ENCODE peak calls at places on chromosomes 12 and 14, in eight cellular contexts. B is tibial artery; T is OCI-LY7; Y is aorta; I is ovary; G is CD8-positive, alpha-beta T cell; P is heart right ventricle; F is CD8-positive, alpha-beta memory T cell. C is an unnamed sample. For H3K4me1, the result is how much of the 10 kb centered on the place peaks cover.

GRCh38 chr12:65970821-65971220 is 146.5 kb downstream of the HMGA2 start:
- DNase-seq in F (no peak), T (no peak), Y (no peak), P (no peak), I (no peak), G (no peak), B (no peak), C (no peak)

GRCh38 chr14:21987937-21988336 is 314.3 kb upstream of the OR4E1 start:
- DNase-seq in G (no peak), B (no peak), T (peak), I (no peak), P (no peak), Y (no peak), F (no peak), C (no peak)

GRCh38 chr12:62250671-62251608 is 9.3 kb upstream of the USP15 start:
- DNase-seq in B (peak), F (no peak), P (no peak), G (no peak), Y (no peak), I (no peak), T (no peak), C (no peak)

GRCh38 chr12:64691227-64691792 is 67.9 kb downstream of the GNS start:
- DNase-seq in T (no peak), Y (no peak), P (no peak), B (no peak), I (no peak), G (no peak), F (no peak), C (no peak)

GRCh38 chr12:52189376-52190174 is 2.2 kb downstream of the KRT80 start:
- DNase-seq in B (no peak), F (no peak), G (no peak), I (no peak), Y (no peak), T (no peak), P (no peak), C (no peak)

GRCh38 chr14:68621400-68622365 is 171.2 kb downstream of the ZFP36L1 start:
- DNase-seq in I (peak), T (no peak), B (no peak), G (no peak), P (peak), F (no peak), Y (peak), C (peak)

GRCh38 chr12:91685917-91686316 is 459.7 kb downstream of the BTG1 start:
- DNase-seq in B (no peak), F (no peak), I (no peak), Y (no peak), G (no peak), T (no peak), P (no peak), C (no peak)

GRCh38 chr14:58078068-58078467 is 73.9 kb downstream of the ARMH4 start:
- DNase-seq in T (no peak), I (no peak), G (no peak), B (no peak), F (no peak), P (no peak), Y (peak), C (no peak)

GRCh38 chr12:45583011-45583657 is 146.4 kb upstream of the ARID2 start:
- DNase-seq in F (no peak), Y (no peak), I (no peak), B (no peak), P (no peak), T (no peak), G (no peak), C (no peak)

GRCh38 chr12:4117386-4118016 is 156.1 kb upstream of the CCND2 start:
- DNase-seq in B (no peak), P (no peak), I (no peak), F (no peak), T (no peak), G (no peak), Y (no peak), C (peak)

GRCh38 chr14:77645520-77646230 is 29.2 kb upstream of the SPTLC2 start:
- DNase-seq in I (no peak), P (no peak), G (no peak), F (no peak), B (no peak), Y (no peak), T (no peak), C (no peak)

DNA sequence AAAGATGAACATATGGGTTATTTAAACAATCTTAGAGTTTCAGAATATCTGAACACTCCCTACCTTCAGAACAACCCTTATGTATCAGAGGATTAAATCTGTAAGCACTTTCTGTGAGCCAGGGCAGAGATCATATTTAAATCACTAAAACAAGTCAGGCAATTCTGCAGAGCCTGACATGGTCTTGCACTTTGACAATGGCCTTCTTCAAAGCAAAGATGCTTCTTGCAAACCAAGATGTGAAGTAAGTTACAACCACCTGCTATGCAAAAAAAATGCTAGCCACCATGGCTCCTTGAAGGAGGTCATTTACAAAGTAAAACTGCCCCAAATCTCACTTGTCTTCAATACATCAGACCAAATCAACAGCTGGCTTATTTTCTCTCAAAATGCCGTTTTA is 3.2 kb downstream of the PPP1CC start:
- DNase-seq in P (no peak), B (no peak), I (no peak), Y (no peak), T (peak), F (no peak), G (no peak), C (peak)
- H3K4me1 ChIP-seq in P (half or more), B (under half), I (under half), Y (under half), T (under half), F (half or more), G (under half), C (half or more)

GRCh38 chr12:13691598-13691997 is 289.8 kb downstream of the GRIN2B start:
- DNase-seq in P (no peak), I (no peak), B (no peak), T (no peak), G (no peak), Y (no peak), F (no peak), C (no peak)

GRCh38 chr12:13686243-13686642 is 295.2 kb downstream of the GRIN2B start:
- DNase-seq in Y (no peak), T (no peak), I (no peak), P (no peak), F (no peak), G (no peak), B (no peak), C (no peak)

GRCh38 chr12:13692332-13692731 is 289.1 kb downstream of the GRIN2B start:
- DNase-seq in B (no peak), G (no peak), I (no peak), Y (no peak), P (no peak), F (no peak), T (no peak), C (no peak)

GRCh38 chr12:13687633-13688032 is 293.8 kb downstream of the GRIN2B start:
- DNase-seq in T (no peak), I (no peak), P (no peak), G (no peak), F (no peak), Y (no peak), B (no peak), C (no peak)
- H3K4me1 ChIP-seq in T (under half), I (under half), P (under half), G (under half), F (under half), Y (under half), B (under half), C (under half)

GRCh38 chr14:93960774-93961438 is 15.5 kb downstream of the ASB2 start:
- DNase-seq in P (no peak), I (no peak), T (no peak), F (no peak), B (no peak), G (no peak), Y (no peak), C (no peak)
- H3K4me1 ChIP-seq in P (under half), I (under half), T (half or more), F (half or more), B (under half), G (half or more), Y (under half), C (under half)

DNA sequence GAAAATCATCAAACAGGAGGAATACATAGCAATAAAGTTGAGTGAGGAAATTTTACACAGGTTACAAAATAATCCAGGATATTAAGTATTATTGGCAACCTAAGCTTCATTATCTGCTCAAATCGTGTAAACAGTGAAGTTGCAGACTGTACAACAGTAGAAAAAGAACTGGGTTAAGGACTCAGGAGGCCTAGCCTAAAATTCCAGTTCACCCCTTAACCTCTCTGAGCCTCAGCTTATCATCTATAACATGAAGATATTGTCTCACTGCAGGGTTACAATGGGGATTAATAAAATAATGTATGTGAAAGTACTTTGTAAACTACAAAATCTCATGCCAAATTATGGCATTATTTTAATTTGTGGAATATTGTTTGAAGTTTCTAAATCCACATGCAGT is 26.0 kb downstream of the DDHD1 start:
- DNase-seq in P (no peak), B (no peak), Y (no peak), F (no peak), G (no peak), I (no peak), T (no peak), C (no peak)
- H3K4me1 ChIP-seq in P (under half), B (under half), Y (under half), F (under half), G (under half), I (under half), T (under half), C (under half)

DNA sequence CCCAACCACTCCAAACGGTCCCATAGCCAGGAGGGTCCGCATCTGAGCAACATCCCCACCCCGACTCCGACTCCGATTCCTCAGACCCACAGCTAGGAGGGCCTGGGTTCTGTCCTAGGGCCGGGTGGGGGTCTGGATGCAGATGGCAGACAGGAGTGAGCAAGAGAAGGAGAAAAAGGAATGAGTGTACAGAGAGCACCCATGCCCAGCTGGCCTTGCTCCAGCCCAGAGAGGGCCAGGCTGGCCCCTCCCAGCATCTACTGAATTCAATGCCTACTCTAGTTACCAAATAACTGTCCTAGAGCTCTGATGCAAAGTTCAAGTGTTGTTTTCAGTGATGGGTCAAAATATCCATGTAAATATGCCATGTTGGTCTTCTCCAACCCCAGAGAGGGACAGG is 40.8 kb downstream of the VDR start:
- DNase-seq in I (no peak), T (no peak), B (no peak), Y (no peak), F (no peak), P (no peak), G (no peak), C (no peak)
- H3K4me1 ChIP-seq in I (under half), T (under half), B (under half), Y (under half), F (under half), P (under half), G (under half), C (under half)

GRCh38 chr14:105049753-105050550 is 15.3 kb downstream of the GPR132 start:
- DNase-seq in I (no peak), P (no peak), T (no peak), Y (no peak), B (peak), G (no peak), F (no peak), C (no peak)

GRCh38 chr14:105053421-105053820 is 11.8 kb downstream of the GPR132 start:
- DNase-seq in F (no peak), G (no peak), P (no peak), Y (no peak), I (no peak), T (no peak), B (no peak), C (no peak)

GRCh38 chr14:105052110-105052458 is 13.1 kb downstream of the GPR132 start:
- DNase-seq in G (no peak), P (no peak), Y (no peak), F (no peak), B (no peak), T (no peak), I (no peak), C (no peak)

GRCh38 chr14:105051182-105052109 is 13.8 kb downstream of the GPR132 start:
- DNase-seq in T (no peak), P (no peak), G (no peak), I (no peak), Y (no peak), F (no peak), B (no peak), C (no peak)

GRCh38 chr14:105050551-105050897 is 14.7 kb downstream of the GPR132 start:
- DNase-seq in G (no peak), B (peak), F (no peak), P (no peak), Y (no peak), T (no peak), I (no peak), C (no peak)
- H3K4me1 ChIP-seq in G (under half), B (under half), F (under half), P (under half), Y (under half), T (under half), I (under half), C (under half)

GRCh38 chr12:169528-170360 is 44.2 kb downstream of the SLC6A12 start:
- DNase-seq in T (no peak), I (no peak), P (no peak), G (no peak), F (no peak), Y (no peak), B (no peak), C (no peak)

GRCh38 chr12:170361-171225 is 43.4 kb downstream of the SLC6A12 start:
- DNase-seq in G (no peak), F (no peak), T (no peak), P (no peak), B (no peak), Y (no peak), I (no peak), C (no peak)

GRCh38 chr12:168201-168600 is 45.8 kb downstream of the SLC6A12 start:
- DNase-seq in F (no peak), P (no peak), G (no peak), Y (no peak), I (no peak), T (no peak), B (no peak), C (no peak)

GRCh38 chr12:171276-171675 is 42.7 kb downstream of the SLC6A12 start:
- DNase-seq in F (no peak), Y (no peak), B (no peak), G (no peak), I (no peak), P (no peak), T (no peak), C (no peak)

GRCh38 chr12:168763-169525 is 45.0 kb downstream of the SLC6A12 start:
- DNase-seq in Y (no peak), I (no peak), B (no peak), P (no peak), F (no peak), T (no peak), G (no peak), C (no peak)
- H3K4me1 ChIP-seq in Y (under half), I (under half), B (under half), P (under half), F (under half), T (under half), G (under half), C (under half)

GRCh38 chr14:52350445-52350844 is 36.3 kb downstream of the PTGER2 start:
- DNase-seq in G (no peak), I (no peak), F (no peak), P (no peak), B (no peak), Y (no peak), T (no peak), C (no peak)
- H3K4me1 ChIP-seq in G (under half), I (under half), F (half or more), P (under half), B (under half), Y (under half), T (under half), C (under half)

DNA sequence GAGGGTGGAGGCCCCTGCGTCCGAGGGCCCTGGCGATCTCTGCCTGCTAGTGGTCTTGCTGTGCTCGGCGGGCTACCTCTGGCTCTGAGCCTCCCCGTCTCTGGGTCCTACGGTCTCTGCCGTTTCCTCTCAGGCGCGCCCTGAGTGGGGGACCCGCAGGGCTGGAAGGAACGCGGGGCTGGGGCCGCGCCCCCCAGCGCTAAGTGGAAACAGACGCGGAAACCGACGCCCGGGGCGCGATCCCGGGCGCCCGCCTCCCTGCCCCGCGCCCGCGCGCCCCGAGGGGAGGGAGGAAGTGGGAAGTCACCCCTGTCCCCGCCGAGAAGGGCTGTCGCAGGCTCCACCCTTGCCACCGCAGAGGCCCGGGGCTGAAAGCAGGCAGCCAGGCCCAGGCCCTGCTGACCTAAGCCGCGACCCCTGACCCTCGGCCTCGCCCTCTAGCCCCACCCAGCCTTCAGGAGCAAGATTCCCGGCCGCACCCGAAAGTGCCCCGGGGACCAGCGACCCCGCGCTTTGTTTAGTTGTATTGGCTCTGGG is 831 bp downstream of the CRIP1 start:
- DNase-seq in I (no peak), T (no peak), G (peak), Y (peak), B (peak), P (peak), F (peak), C (peak)
- H3K4me1 ChIP-seq in I (under half), T (under half), G (half or more), Y (under half), B (half or more), P (half or more), F (half or more), C (under half)

C was measured in right atrium auricular region.